ENCODE peak calls at places on chromosomes 1 and 21, in seven cellular contexts. Y is NCI-H460, X is mesendoderm, L is HCEC 1CT, R is dorsolateral prefrontal cortex, Q is NCI-H446, F is T-helper 17 cell. O is an unnamed sample.

GRCh38 chr1:3032970-3033794 is 11.9 kb downstream of the ACTRT2 start:
- DNase-seq in F (peak; percentile 24), L (no peak), Y (no peak), X (no peak), R (peak; percentile 29), Q (no peak), O (no peak)

GRCh38 chr1:147542549-147542857 is 1.2 kb downstream of the BCL9 start:
- DNase-seq in Y (no peak), Q (no peak), L (no peak), X (no peak), F (no peak), R (no peak), O (no peak)

GRCh38 chr1:41418868-41419583 is 57.8 kb downstream of the FOXO6 start:
- DNase-seq in X (peak; percentile 66), Y (peak; percentile 68), Q (peak; percentile 88), F (no peak), R (no peak), L (peak; percentile 91), O (peak; percentile 18)

GRCh38 chr1:58409826-58410225 is 136.7 kb downstream of the OMA1 start:
- DNase-seq in Q (no peak), F (no peak), R (no peak), X (no peak), L (no peak), Y (no peak), O (no peak)

GRCh38 chr1:23196627-23197328 is 20.5 kb downstream of the HTR1D start:
- DNase-seq in L (peak; percentile 97), R (no peak), X (peak; percentile 81), Y (peak; percentile 93), Q (no peak), F (no peak), O (no peak)

GRCh38 chr1:200837931-200838571 is 34.7 kb upstream of the GPR25 start:
- DNase-seq in L (peak; percentile 39), Y (peak; percentile 11), X (no peak), F (no peak), Q (peak; percentile 55), R (no peak), O (no peak)

GRCh38 chr1:21926814-21927530 is 10.1 kb downstream of the HSPG2 start:
- DNase-seq in X (no peak), Y (no peak), L (peak; percentile 76), F (no peak), R (no peak), Q (no peak), O (no peak)

GRCh38 chr1:174643206-174643605 is 195.4 kb downstream of the GPR52 start:
- DNase-seq in Y (no peak), F (no peak), Q (no peak), X (no peak), L (no peak), R (no peak), O (no peak)

GRCh38 chr1:65985393-65986066 is 192.8 kb downstream of the PDE4B start:
- DNase-seq in R (no peak), F (no peak), L (no peak), Y (no peak), X (no peak), Q (no peak), O (no peak)

GRCh38 chr1:25163986-25164385 is 68.3 kb downstream of the SYF2 start:
- DNase-seq in Y (no peak), X (no peak), Q (no peak), R (no peak), L (no peak), F (no peak), O (no peak)

GRCh38 chr1:53678507-53678906 is 60.5 kb downstream of the GLIS1 start:
- DNase-seq in F (no peak), R (no peak), Q (peak; percentile 82), X (no peak), Y (no peak), L (no peak), O (no peak)

GRCh38 chr1:237429252-237429651 is 387.3 kb downstream of the RYR2 start:
- DNase-seq in Y (no peak), F (no peak), R (no peak), L (no peak), Q (no peak), X (no peak), O (no peak)

GRCh38 chr21:29342394-29342957 is 43.8 kb downstream of the BACH1 start:
- DNase-seq in Y (no peak), Q (peak; percentile 97), F (no peak), R (no peak), X (no peak), L (peak; percentile 99), O (no peak)

GRCh38 chr1:209150114-209150513 is 433.4 kb upstream of the CAMK1G start:
- DNase-seq in R (no peak), Y (peak; percentile 11), X (peak; percentile 75), Q (peak; percentile 24), F (no peak), L (no peak), O (no peak)

O was measured in hypothalamus.